ENCODE peak calls at places on chromosomes 4 and X, in five cellular contexts. Y is SK-N-SH, H is mammary epithelial cell, N is kidney, O is NCI-H2081. V is an unnamed sample.

GRCh38 chr4:140567722-140568121 is 1.0 kb downstream of the UCP1 start:
- DNase-seq in Y (peak), H (no peak), N (no peak), O (no peak), V (no peak)

GRCh38 chrX:103211012-103211715 is 3.7 kb upstream of the BEX4 start:
- DNase-seq in Y (peak), H (peak), N (no peak), O (peak), V (peak)

GRCh38 chr4:41294445-41295062 is 37.8 kb downstream of the UCHL1 start:
- DNase-seq in Y (no peak), H (no peak), N (no peak), O (no peak), V (no peak)

GRCh38 chrX:97629597-97629985 is 745.9 kb downstream of the RPA4 start:
- DNase-seq in Y (peak), H (no peak), N (no peak), O (peak), V (no peak)

GRCh38 chr4:109432203-109432602 is 1.4 kb upstream of the SEC24B start:
- DNase-seq in Y (no peak), H (no peak), N (no peak), O (no peak), V (no peak)

GRCh38 chrX:39626749-39627148 is 471.0 kb downstream of the BCOR start:
- DNase-seq in Y (no peak), H (no peak), N (no peak), O (no peak), V (no peak)

GRCh38 chr4:109914356-109914755 is 1.7 kb downstream of the EGF start:
- DNase-seq in Y (no peak), H (no peak), N (no peak), O (no peak), V (no peak)

GRCh38 chr4:124455671-124456070 is 256.9 kb downstream of the ANKRD50 start:
- DNase-seq in Y (no peak), H (no peak), N (no peak), O (no peak), V (no peak)

GRCh38 chrX:118761950-118762725 is 34.7 kb downstream of the IL13RA1 start:
- DNase-seq in Y (peak), H (no peak), N (no peak), O (peak), V (no peak)

GRCh38 chr4:82823062-82823461 is 24.5 kb upstream of the SCD5 start:
- DNase-seq in Y (no peak), H (no peak), N (no peak), O (no peak), V (no peak)

GRCh38 chr4:137994858-137995257 is 247.3 kb downstream of the SLC7A11 start:
- DNase-seq in Y (no peak), H (no peak), N (no peak), O (no peak), V (peak)

GRCh38 chrX:129836827-129837226 is 6.9 kb downstream of the ZDHHC9 start:
- DNase-seq in Y (no peak), H (no peak), N (no peak), O (no peak), V (no peak)

GRCh38 chr4:185165605-185166063 is 22.6 kb downstream of the SLC25A4 start:
- DNase-seq in Y (no peak), H (peak), N (no peak), O (no peak), V (peak)

V was measured in fibroblast of gingiva.